ENCODE peak calls at places on chromosomes 4 and X, in four cellular contexts. D is mesenchymal stem cell, K is uterus, Z is hepatocyte. W is an unnamed sample.

GRCh38 chrX:81377329-81377728 is 175.4 kb downstream of the SH3BGRL start:
- DNase-seq in K (no peak), Z (peak; percentile 16), D (peak; percentile 20), W (peak; percentile 51)

GRCh38 chr4:112765317-112765989 is 128.5 kb downstream of the LARP7 start:
- DNase-seq in K (no peak), D (peak; percentile 49), Z (peak; percentile 40), W (peak; percentile 12)

GRCh38 chrX:63349307-63349706 is 1.8 kb downstream of the SPIN4 start:
- DNase-seq in D (no peak), Z (no peak), K (no peak), W (peak; percentile 2)

GRCh38 chr4:108320066-108320465 is 151.3 kb upstream of the LEF1 start:
- DNase-seq in Z (no peak), D (no peak), K (no peak), W (no peak)

GRCh38 chr4:39255266-39255665 is 72.9 kb downstream of the WDR19 start:
- DNase-seq in K (no peak), D (peak; percentile 25), Z (no peak), W (peak; percentile 6)

GRCh38 chr4:150242820-150243458 is 164.7 kb downstream of the DCLK2 start:
- DNase-seq in K (peak; percentile 23), D (peak; percentile 64), Z (peak; percentile 48), W (peak; percentile 63)

GRCh38 chr4:82371398-82371972 is 2.3 kb downstream of the HNRNPD start:
- DNase-seq in Z (no peak), D (peak; percentile 18), K (no peak), W (no peak)

GRCh38 chrX:68693481-68694410 is 46.3 kb downstream of the STARD8 start:
- DNase-seq in D (peak; percentile 60), Z (peak; percentile 71), K (peak; percentile 79), W (peak; percentile 71)

GRCh38 chrX:19381326-19381725 is 37.6 kb downstream of the PDHA1 start:
- DNase-seq in K (no peak), D (no peak), Z (no peak), W (no peak)

GRCh38 chr4:169848018-169848417 is 90.3 kb upstream of the HPF1 start:
- DNase-seq in D (no peak), Z (no peak), K (no peak), W (no peak)

GRCh38 chr4:184644553-184645307 is 4.5 kb downstream of the CASP3 start:
- DNase-seq in Z (no peak), K (no peak), D (peak; percentile 61), W (no peak)

GRCh38 chrX:87517571-87518141 is at the start of gene KLHL4:
- DNase-seq in Z (peak; percentile 62), K (peak; percentile 18), D (peak; percentile 82), W (peak; percentile 82)

GRCh38 chrX:16778545-16778944 is 7.7 kb upstream of the TXLNG start:
- DNase-seq in D (no peak), Z (no peak), K (no peak), W (no peak)

DNA sequence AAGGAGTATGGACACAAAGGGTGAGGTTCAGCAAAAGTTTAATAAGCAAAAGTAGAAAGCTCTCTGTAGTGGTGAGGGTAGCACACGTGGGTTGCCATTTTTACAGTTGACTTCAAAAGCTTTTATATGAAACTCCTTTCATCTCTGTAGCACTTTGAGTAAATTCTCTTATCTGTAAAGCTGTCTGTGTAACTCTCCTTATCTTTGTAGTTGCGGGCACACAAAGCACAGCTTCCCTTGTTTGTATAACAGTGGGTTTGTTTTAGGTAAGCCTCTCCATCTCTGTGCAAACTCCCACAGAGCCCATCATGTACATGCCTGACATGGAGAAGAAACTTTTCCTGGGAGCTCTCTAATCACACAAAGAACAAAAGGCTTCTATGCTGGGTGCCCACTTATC is 325.9 kb upstream of the PABPC5 start:
- DNase-seq in Z (peak; percentile 21), D (no peak), K (no peak), W (no peak)
- H3K27ac ChIP-seq in Z (no peak overlapping the region), D (no peak overlapping the region), K (no peak overlapping the region), W (no peak overlapping the region)

GRCh38 chr4:78059524-78059889 is 2.4 kb downstream of the FRAS1 start:
- DNase-seq in D (peak; percentile 79), Z (peak; percentile 90), K (no peak), W (peak; percentile 79)

GRCh38 chr4:78057135-78057599 is at the start of gene FRAS1:
- DNase-seq in Z (peak; percentile 79), D (peak; percentile 37), K (peak; percentile 14), W (peak; percentile 47)

GRCh38 chr4:78059938-78060337 is 2.8 kb downstream of the FRAS1 start:
- DNase-seq in Z (no peak), K (no peak), D (no peak), W (no peak)

GRCh38 chr4:78057600-78058560 is 757 bp downstream of the FRAS1 start:
- DNase-seq in K (peak; percentile 30), D (peak; percentile 45), Z (peak; percentile 69), W (peak; percentile 19)

DNA sequence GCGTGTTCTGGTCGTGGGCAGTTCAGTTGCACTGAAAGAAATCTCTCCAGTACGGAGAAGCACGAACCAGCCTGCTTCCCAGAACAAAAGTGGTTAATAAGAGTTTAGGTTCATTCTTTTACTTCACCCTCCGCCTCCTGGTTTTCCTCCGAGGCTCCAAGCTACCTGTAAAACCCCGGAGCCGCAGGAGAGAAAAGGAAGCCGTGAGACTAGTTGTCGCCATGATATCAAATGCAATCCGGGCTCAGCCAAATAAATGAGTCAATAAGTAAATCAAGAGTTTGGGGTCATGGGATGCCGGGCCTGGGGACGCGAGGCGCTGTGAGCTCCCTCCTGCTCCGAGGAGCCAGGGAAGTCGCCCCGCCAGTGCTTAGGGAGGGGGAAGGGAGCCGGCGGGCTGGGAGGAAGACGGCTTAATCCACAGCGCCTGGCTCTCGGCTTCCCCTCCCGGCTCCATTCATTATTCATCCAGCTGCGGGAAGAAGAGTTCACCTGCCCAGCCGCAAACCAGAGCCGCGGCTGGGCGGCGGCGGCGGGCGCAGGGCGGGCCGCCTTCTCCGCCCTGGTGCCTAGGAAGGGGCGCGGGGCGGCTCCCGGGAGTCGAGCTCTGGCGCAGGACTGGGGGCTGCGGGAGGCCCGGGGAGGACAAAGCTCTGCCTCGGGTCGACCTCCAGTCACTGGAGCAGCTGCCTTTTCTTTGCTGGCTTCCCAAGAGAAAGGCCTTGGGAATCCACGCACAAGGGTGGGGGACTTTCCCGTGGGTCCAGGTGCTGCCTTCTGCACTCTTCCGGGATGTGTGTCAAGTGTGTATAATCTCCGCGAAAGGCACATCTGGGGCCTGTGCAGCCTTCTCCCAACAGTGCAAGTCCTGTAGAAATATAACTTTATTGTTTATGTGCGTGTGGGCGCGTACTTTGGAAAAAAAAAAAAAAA is 1.7 kb downstream of the FRAS1 start:
- DNase-seq in Z (peak; percentile 75), K (peak; percentile 20), D (peak; percentile 36), W (peak; percentile 45)
- H3K4me3 ChIP-seq in Z (peak overlapping the region; percentile 88), K (peak overlapping the region; percentile 36), D (peak overlapping the region; percentile 89), W (peak overlapping the region; percentile 61)

GRCh38 chrX:23434356-23434884 is 99.8 kb downstream of the PTCHD1 start:
- DNase-seq in D (peak; percentile 1), K (peak; percentile 78), Z (peak; percentile 14), W (peak; percentile 90)
- H3K27ac ChIP-seq in D (no peak overlapping the region), K (peak overlapping the region; percentile 34), Z (no peak overlapping the region), W (no peak overlapping the region)

GRCh38 chr4:124459922-124460301 is 252.6 kb downstream of the ANKRD50 start:
- DNase-seq in Z (no peak), K (no peak), D (peak; percentile 98), W (peak; percentile 40)
- H3K4me3 ChIP-seq in Z (no peak overlapping the region), K (no peak overlapping the region), D (peak overlapping the region; percentile 59), W (peak overlapping the region; percentile 23)

W was measured in fibroblast of lung.